ENCODE peak calls at places on chromosomes 11 and 22, in six cellular contexts. V is CD4-positive, alpha-beta T cell; Y is AG09309; I is OCI-LY7; J is Calu3; N is CD8-positive, alpha-beta T cell. E is an unnamed sample.

GRCh38 chr11:13343931-13344717 is 66.5 kb downstream of the BMAL1 start:
- DNase-seq in V (peak; percentile 64), Y (peak; percentile 23), I (peak; percentile 63), J (peak; percentile 75), N (peak; percentile 47), E (peak; percentile 70)

GRCh38 chr11:64028398-64029115 is 7.2 kb upstream of the FLRT1 start:
- DNase-seq in V (no peak), Y (no peak), I (peak; percentile 24), J (no peak), N (no peak), E (no peak)

GRCh38 chr11:63611395-63611747 is 2.9 kb downstream of the PLAAT3 start:
- DNase-seq in V (no peak), Y (no peak), I (no peak), J (no peak), N (no peak), E (no peak)

GRCh38 chr11:24779791-24780190 is 282.9 kb downstream of the LUZP2 start:
- DNase-seq in V (no peak), Y (no peak), I (no peak), J (no peak), N (no peak), E (no peak)

GRCh38 chr11:84384637-84385227 is 1098.6 kb upstream of the CCDC90B start:
- DNase-seq in V (no peak), Y (peak; percentile 17), I (peak; percentile 53), J (peak; percentile 32), N (peak; percentile 0), E (peak; percentile 56)

GRCh38 chr11:6825333-6825744 is 20.1 kb upstream of the OR10A5 start:
- DNase-seq in V (no peak), Y (no peak), I (no peak), J (no peak), N (no peak), E (peak; percentile 33)

GRCh38 chr11:20444537-20444936 is 57.0 kb downstream of the PRMT3 start:
- DNase-seq in V (no peak), Y (no peak), I (no peak), J (no peak), N (no peak), E (no peak)

GRCh38 chr11:8282621-8283509 is 19.2 kb upstream of the LMO1 start:
- DNase-seq in V (no peak), Y (no peak), I (no peak), J (no peak), N (no peak), E (no peak)

GRCh38 chr11:119337581-119338317 is 2.9 kb downstream of the C1QTNF5 start:
- DNase-seq in V (no peak), Y (no peak), I (no peak), J (no peak), N (no peak), E (peak; percentile 49)
- TF ChIP-seq CTCF in V (no peak), Y (no peak), I (no peak), J (no peak), N (no peak), E (no peak)

DNA sequence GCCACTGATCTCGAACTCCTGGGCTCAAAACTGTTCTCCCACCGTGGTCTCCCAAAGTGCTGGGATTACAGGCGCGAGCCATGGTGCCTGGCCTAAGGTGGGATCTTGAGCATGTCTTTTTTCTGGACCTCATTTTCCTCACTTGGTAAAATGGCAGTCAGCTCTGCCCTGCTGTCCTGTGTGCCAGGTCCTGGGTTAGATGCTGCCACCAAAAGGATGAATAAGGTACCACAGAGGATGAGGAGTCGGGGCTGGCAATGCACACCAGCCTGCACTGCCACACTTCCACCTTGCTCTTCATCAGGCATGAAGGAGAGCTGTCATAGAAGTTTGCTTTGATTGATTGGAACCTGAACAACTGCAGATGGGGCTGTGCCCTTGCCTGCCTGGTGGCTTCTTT is 32.3 kb downstream of the ACO2 start:
- DNase-seq in V (no peak), Y (no peak), I (peak; percentile 51), J (no peak), N (no peak), E (peak; percentile 48)
- TF ChIP-seq CTCF in V (no peak), Y (no peak), I (peak; percentile 70), J (peak; percentile 17), N (no peak), E (peak; percentile 26)

GRCh38 chr11:95067042-95067827 is 516 bp downstream of the SRSF8 start:
- DNase-seq in V (peak; percentile 64), Y (no peak), I (peak; percentile 79), J (peak; percentile 82), N (peak; percentile 59), E (peak; percentile 87)
- TF ChIP-seq CTCF in V (peak; percentile 60), Y (peak; percentile 70), I (peak; percentile 63), J (peak; percentile 42), N (peak; percentile 46), E (peak; percentile 46)

DNA sequence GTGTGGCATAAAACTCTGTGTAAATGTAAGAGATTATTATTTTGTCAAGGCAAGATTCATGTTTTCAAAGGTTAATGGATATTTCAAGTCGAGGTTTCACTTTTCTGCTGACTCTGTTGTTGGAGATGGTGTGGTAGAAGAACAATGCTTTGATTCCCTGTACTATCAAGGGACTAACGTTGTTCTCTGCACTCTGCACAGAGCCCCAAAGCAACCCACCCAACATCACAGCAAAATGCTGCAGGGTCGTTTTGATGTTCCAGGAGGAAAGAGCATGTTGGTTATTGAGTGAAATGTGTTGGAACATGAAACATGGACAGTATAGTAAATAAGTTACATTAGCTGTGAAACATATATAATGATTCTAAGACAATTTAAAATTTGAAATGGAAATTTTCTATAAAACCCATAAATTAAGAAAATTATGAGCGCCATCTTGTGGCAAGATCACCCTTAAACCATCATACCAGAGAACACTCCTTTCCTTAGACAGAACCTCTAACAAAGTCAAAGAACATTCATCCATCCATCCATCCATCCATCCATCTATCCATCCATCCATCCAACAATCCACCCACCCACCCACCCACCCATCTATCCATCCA is 164.4 kb upstream of the ZBED5 start:
- DNase-seq in V (no peak), Y (no peak), I (peak; percentile 38), J (peak; percentile 29), N (no peak), E (peak; percentile 25)
- TF ChIP-seq CTCF in V (peak; percentile 66), Y (peak; percentile 34), I (peak; percentile 78), J (peak; percentile 32), N (peak; percentile 63), E (peak; percentile 15)

GRCh38 chr11:108220721-108221346 is 1.6 kb downstream of the NPAT start:
- DNase-seq in V (no peak), Y (no peak), I (peak; percentile 40), J (no peak), N (no peak), E (peak; percentile 53)
- TF ChIP-seq CTCF in V (peak; percentile 15), Y (no peak), I (peak; percentile 61), J (no peak), N (no peak), E (no peak)